ENCODE peak calls at places on chromosomes 12 and 14, in eight cellular contexts. J, Q, N, S, G, B, L and Y are unnamed samples.

GRCh38 chr12:98955284-98955683 is 310.2 kb downstream of the APAF1 start:
- DNase-seq in J (no peak), Q (no peak), N (no peak), S (no peak), G (no peak), B (no peak), L (no peak), Y (no peak)

GRCh38 chr12:44286336-44286735 is 450.5 kb downstream of the TMEM117 start:
- DNase-seq in J (no peak), Q (no peak), N (peak; percentile 12), S (no peak), G (no peak), B (no peak), L (no peak), Y (no peak)

GRCh38 chr12:56720696-56721615 is 4.1 kb downstream of the NACA start:
- DNase-seq in J (no peak), Q (no peak), N (no peak), S (no peak), G (no peak), B (no peak), L (no peak), Y (peak; percentile 68)

GRCh38 chr14:75119056-75119455 is 7.8 kb downstream of the NEK9 start:
- DNase-seq in J (no peak), Q (no peak), N (no peak), S (no peak), G (no peak), B (no peak), L (no peak), Y (no peak)

GRCh38 chr14:52844262-52845060 is 53.1 kb upstream of the GNPNAT1 start:
- DNase-seq in J (no peak), Q (no peak), N (no peak), S (no peak), G (no peak), B (peak; percentile 21), L (no peak), Y (no peak)

GRCh38 chr14:35384386-35385041 is 20.0 kb downstream of the NFKBIA start:
- DNase-seq in J (no peak), Q (no peak), N (peak; percentile 93), S (no peak), G (peak; percentile 96), B (no peak), L (peak; percentile 21), Y (no peak)

GRCh38 chr14:94079891-94080605 is 954 bp downstream of the DDX24 start:
- DNase-seq in J (no peak), Q (no peak), N (no peak), S (no peak), G (no peak), B (no peak), L (no peak), Y (no peak)

GRCh38 chr14:59424707-59425106 is 40.5 kb downstream of the GPR135 start:
- DNase-seq in J (no peak), Q (no peak), N (no peak), S (no peak), G (peak; percentile 82), B (no peak), L (no peak), Y (no peak)

GRCh38 chr12:120856980-120857379 is 47.2 kb downstream of the SPPL3 start:
- DNase-seq in J (no peak), Q (no peak), N (no peak), S (no peak), G (no peak), B (no peak), L (no peak), Y (peak; percentile 27)

GRCh38 chr12:8157484-8158198 is 826 bp downstream of the ZNF705A start:
- DNase-seq in J (no peak), Q (no peak), N (no peak), S (no peak), G (no peak), B (no peak), L (no peak), Y (no peak)

GRCh38 chr12:84502907-84503787 is 409.5 kb downstream of the SLC6A15 start:
- DNase-seq in J (no peak), Q (peak; percentile 5), N (peak; percentile 44), S (no peak), G (no peak), B (no peak), L (peak; percentile 32), Y (no peak)

GRCh38 chr12:106021516-106021915 is 117.2 kb downstream of the NUAK1 start:
- DNase-seq in J (no peak), Q (no peak), N (no peak), S (no peak), G (no peak), B (no peak), L (no peak), Y (no peak)

GRCh38 chr14:94011795-94012194 is 14.3 kb upstream of the OTUB2 start:
- DNase-seq in J (no peak), Q (no peak), N (no peak), S (no peak), G (no peak), B (no peak), L (no peak), Y (no peak)

GRCh38 chr12:94089891-94090290 is 58.5 kb upstream of the PLXNC1 start:
- DNase-seq in J (no peak), Q (peak; percentile 63), N (no peak), S (no peak), G (no peak), B (no peak), L (no peak), Y (peak; percentile 43)

GRCh38 chr14:105433161-105433605 is 13.6 kb downstream of the MTA1 start:
- DNase-seq in J (no peak), Q (no peak), N (no peak), S (no peak), G (no peak), B (no peak), L (no peak), Y (no peak)

GRCh38 chr14:100045687-100046344 is 19.4 kb upstream of the EVL start:
- DNase-seq in J (no peak), Q (no peak), N (no peak), S (no peak), G (no peak), B (no peak), L (no peak), Y (no peak)

GRCh38 chr12:55060470-55060869 is 40.7 kb downstream of the NEUROD4 start:
- DNase-seq in J (no peak), Q (no peak), N (no peak), S (no peak), G (no peak), B (no peak), L (no peak), Y (no peak)

GRCh38 chr14:25001096-25001982 is 48.6 kb downstream of the STXBP6 start:
- DNase-seq in J (no peak), Q (no peak), N (no peak), S (no peak), G (no peak), B (no peak), L (no peak), Y (no peak)

GRCh38 chr12:30785630-30786029 is 30.9 kb upstream of the CAPRIN2 start:
- DNase-seq in J (no peak), Q (no peak), N (no peak), S (no peak), G (no peak), B (no peak), L (no peak), Y (no peak)